ENCODE peak calls at places on chromosomes 1 and 21, in nine cellular contexts. C, N, J, P, L, H, A, G and X are unnamed samples.

GRCh38 chr1:15803380-15803779 is 4.1 kb downstream of the UQCRHL start:
- DNase-seq in G (peak), A (no peak), H (no peak), N (no peak), J (peak), C (peak), L (peak), P (no peak), X (no peak)

GRCh38 chr1:167473761-167474160 is 44.6 kb downstream of the CD247 start:
- DNase-seq in N (no peak), C (no peak), H (no peak), J (no peak), P (no peak), G (no peak), A (no peak), L (no peak), X (no peak)

GRCh38 chr1:109252893-109253802 is 3.8 kb downstream of the CELSR2 start:
- DNase-seq in L (no peak), N (no peak), J (no peak), G (peak), P (peak), A (no peak), C (no peak), H (no peak), X (no peak)

GRCh38 chr1:207321790-207322530 is 482 bp downstream of the CD55 start:
- DNase-seq in G (no peak), J (peak), L (no peak), P (peak), N (no peak), H (no peak), A (no peak), C (peak), X (no peak)

GRCh38 chr1:3009021-3009420 is 12.2 kb upstream of the ACTRT2 start:
- DNase-seq in A (no peak), N (no peak), J (no peak), C (no peak), L (no peak), P (no peak), H (peak), G (no peak), X (peak)

GRCh38 chr21:33755354-33755753 is 113.1 kb downstream of the ITSN1 start:
- DNase-seq in P (peak), J (no peak), C (no peak), N (no peak), L (no peak), H (no peak), A (no peak), G (no peak), X (no peak)

GRCh38 chr1:161307230-161307768 is 2.5 kb downstream of the MPZ start:
- DNase-seq in J (peak), N (peak), A (no peak), L (no peak), C (peak), P (no peak), G (peak), H (no peak), X (no peak)

GRCh38 chr1:93446837-93447451 is 974 bp upstream of the FNBP1L start:
- DNase-seq in C (peak), A (peak), G (no peak), N (no peak), P (no peak), L (peak), J (peak), H (no peak), X (peak)

GRCh38 chr1:185767721-185768120 is 33.5 kb downstream of the HMCN1 start:
- DNase-seq in A (no peak), N (no peak), L (no peak), C (no peak), J (peak), P (peak), H (no peak), G (no peak), X (no peak)

GRCh38 chr1:203093754-203094410 is 8.1 kb upstream of the MYOG start:
- DNase-seq in L (no peak), C (peak), A (peak), H (no peak), G (no peak), N (no peak), P (peak), J (no peak), X (no peak)

GRCh38 chr1:36881071-36881405 is 153.3 kb downstream of the GRIK3 start:
- DNase-seq in P (no peak), G (no peak), C (no peak), H (no peak), J (no peak), L (no peak), N (no peak), A (no peak), X (no peak)

GRCh38 chr1:46705408-46705807 is 13.5 kb downstream of the EFCAB14 start:
- DNase-seq in G (no peak), C (no peak), H (no peak), N (no peak), P (no peak), A (no peak), J (no peak), L (no peak), X (no peak)

GRCh38 chr1:11337536-11338350 is 64.7 kb downstream of the UBIAD1 start:
- DNase-seq in N (peak), P (no peak), G (no peak), A (no peak), J (peak), C (peak), L (peak), H (peak), X (peak)

GRCh38 chr1:182080955-182081582 is 19.6 kb upstream of the ZNF648 start:
- DNase-seq in G (no peak), A (peak), N (peak), H (no peak), C (peak), L (no peak), J (peak), P (peak), X (no peak)

GRCh38 chr1:27934818-27935549 is at the start of gene SMPDL3B:
- DNase-seq in C (peak), G (peak), J (peak), P (peak), A (peak), N (no peak), H (no peak), L (peak), X (peak)

GRCh38 chr1:51643362-51643761 is 26.5 kb downstream of the OSBPL9 start:
- DNase-seq in C (no peak), N (no peak), G (no peak), J (no peak), P (no peak), A (no peak), L (no peak), H (no peak), X (no peak)

GRCh38 chr1:89794406-89794805 is 26.4 kb upstream of the LRRC8D start:
- DNase-seq in L (no peak), H (no peak), P (peak), C (peak), N (no peak), A (no peak), J (no peak), G (no peak), X (no peak)

GRCh38 chr1:1361982-1362423 is 3.6 kb upstream of the MXRA8 start:
- DNase-seq in C (peak), H (peak), A (no peak), L (no peak), J (no peak), G (peak), P (peak), N (peak), X (peak)

GRCh38 chr21:32886339-32886738 is 114.8 kb upstream of the PAXBP1 start:
- DNase-seq in L (no peak), G (no peak), P (no peak), N (no peak), H (no peak), J (no peak), C (no peak), A (no peak), X (no peak)

GRCh38 chr1:165679282-165680036 is 18.9 kb downstream of the ALDH9A1 start:
- DNase-seq in P (no peak), G (no peak), J (no peak), C (no peak), L (no peak), N (no peak), H (no peak), A (no peak), X (no peak)

GRCh38 chr21:45590246-45590725 is 48.0 kb upstream of the SLC19A1 start:
- DNase-seq in L (peak), G (peak), N (no peak), H (peak), A (peak), P (peak), J (peak), C (peak), X (peak)

GRCh38 chr1:6002714-6003501 is 10.7 kb upstream of the NPHP4 start:
- DNase-seq in G (peak), C (no peak), L (no peak), P (no peak), J (no peak), H (no peak), N (no peak), A (no peak), X (peak)

GRCh38 chr1:37989381-37989930 is 366 bp downstream of the SF3A3 start:
- DNase-seq in N (peak), G (peak), J (no peak), A (peak), L (no peak), P (peak), H (no peak), C (peak), X (no peak)

GRCh38 chr1:207839083-207839413 is 71.9 kb downstream of the CD34 start:
- DNase-seq in P (no peak), C (no peak), H (no peak), J (no peak), A (no peak), N (no peak), G (no peak), L (no peak), X (no peak)

GRCh38 chr1:164673584-164674214 is 114.7 kb downstream of the PBX1 start:
- DNase-seq in C (peak), P (no peak), N (no peak), J (no peak), L (no peak), H (no peak), A (no peak), G (no peak), X (no peak)

GRCh38 chr1:112793631-112794565 is 78.8 kb upstream of the PPM1J start:
- DNase-seq in J (no peak), H (no peak), A (no peak), L (peak), C (no peak), G (no peak), N (no peak), P (peak), X (no peak)

GRCh38 chr1:177546346-177546745 is 375.6 kb downstream of the BRINP2 start:
- DNase-seq in C (peak), J (no peak), L (no peak), A (peak), G (no peak), H (no peak), P (peak), N (no peak), X (no peak)

GRCh38 chr1:31257213-31257612 is 17.5 kb upstream of the NKAIN1 start:
- DNase-seq in G (no peak), J (no peak), A (no peak), P (no peak), H (no peak), C (no peak), L (no peak), N (no peak), X (no peak)

GRCh38 chr1:159663547-159663946 is 50.8 kb downstream of the CRP start:
- DNase-seq in G (no peak), A (no peak), C (no peak), N (no peak), P (no peak), J (no peak), L (no peak), H (no peak), X (no peak)

DNA sequence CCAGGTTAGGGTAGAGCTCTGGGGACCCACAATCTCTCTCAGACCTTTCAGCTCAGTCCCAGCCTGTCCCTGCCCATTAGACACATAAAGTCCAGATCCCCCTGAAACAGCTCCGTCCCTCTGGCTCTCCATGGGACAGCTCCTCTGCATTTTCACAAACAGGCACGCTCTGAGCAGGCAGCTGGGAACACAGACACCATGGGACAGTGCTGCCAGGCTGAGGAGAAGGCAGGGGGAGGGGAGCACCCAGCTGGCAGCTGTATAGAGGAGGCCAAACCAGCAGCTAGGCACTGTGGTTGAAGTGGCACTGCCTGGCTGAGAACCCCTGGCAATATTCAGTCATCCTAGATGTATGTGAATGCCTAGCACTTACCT is 2.0 kb downstream of the TMEM63A start:
- DNase-seq in J (no peak), C (no peak), A (no peak), P (no peak), H (no peak), N (no peak), G (peak), L (peak), X (no peak)
- H3K27ac ChIP-seq in J (no peak), C (no peak), A (no peak), P (no peak), H (peak), N (no peak), G (no peak), L (peak), X (peak)

GRCh38 chr1:64046243-64046642 is 157.2 kb upstream of the UBE2U start:
- DNase-seq in P (no peak), J (no peak), C (no peak), G (no peak), L (no peak), N (no peak), A (no peak), H (no peak), X (no peak)
- H3K27ac ChIP-seq in P (no peak), J (no peak), C (no peak), G (peak), L (no peak), N (no peak), A (no peak), H (peak), X (no peak)

GRCh38 chr1:54334996-54335395 is 71.2 kb downstream of the SSBP3 start:
- DNase-seq in C (peak), H (no peak), G (no peak), A (no peak), N (peak), L (no peak), P (peak), J (no peak), X (no peak)

GRCh38 chr1:54336121-54336520 is 70.1 kb downstream of the SSBP3 start:
- DNase-seq in H (no peak), P (no peak), N (peak), C (no peak), L (no peak), A (no peak), G (no peak), J (no peak), X (no peak)

GRCh38 chr1:54337928-54338327 is 68.3 kb downstream of the SSBP3 start:
- DNase-seq in P (no peak), J (peak), H (no peak), A (no peak), L (no peak), G (no peak), C (peak), N (no peak), X (no peak)

GRCh38 chr1:54337034-54337433 is 69.2 kb downstream of the SSBP3 start:
- DNase-seq in H (no peak), G (no peak), P (no peak), A (no peak), N (no peak), J (no peak), L (no peak), C (no peak), X (no peak)

GRCh38 chr1:54335396-54336056 is 70.7 kb downstream of the SSBP3 start:
- DNase-seq in P (peak), J (peak), L (peak), G (peak), A (peak), N (peak), C (peak), H (peak), X (no peak)
- H3K27ac ChIP-seq in P (peak), J (peak), L (no peak), G (peak), A (no peak), N (peak), C (peak), H (peak), X (peak)

DNA sequence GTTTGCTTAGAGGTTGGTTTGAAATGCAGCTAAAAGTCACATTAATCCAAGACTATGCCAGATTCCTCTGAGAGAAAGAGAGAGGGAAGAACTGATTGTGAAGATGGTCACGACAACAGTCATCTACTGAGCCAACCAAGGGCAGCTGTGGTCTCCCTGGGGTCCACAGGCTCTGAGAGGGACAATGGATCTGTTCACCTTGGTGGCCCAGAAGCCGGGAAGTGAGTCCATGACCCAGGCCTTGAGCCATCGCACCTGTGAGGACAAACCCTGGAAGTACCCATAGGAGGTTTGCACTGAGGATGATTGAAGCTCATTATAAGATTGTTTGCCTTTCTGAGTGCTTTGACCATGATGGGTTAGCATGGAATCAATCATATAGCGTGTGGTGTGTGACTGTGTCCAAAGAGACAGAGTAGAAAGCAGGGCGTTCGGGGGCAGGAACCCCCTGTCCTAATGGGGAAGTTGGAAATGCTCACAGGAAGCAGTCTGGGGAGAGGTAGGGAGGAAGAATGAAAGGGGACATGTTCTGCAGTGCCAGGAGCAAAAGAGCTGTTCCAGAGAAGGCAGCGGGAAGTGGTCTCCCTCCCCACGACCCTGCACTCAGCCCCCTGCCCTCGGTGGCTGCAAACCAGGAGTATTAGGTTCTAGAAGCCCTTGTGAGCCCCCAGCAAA is 47.1 kb downstream of the UMODL1 start:
- DNase-seq in J (no peak), L (no peak), G (no peak), H (no peak), A (no peak), P (no peak), N (no peak), C (no peak), X (no peak)
- H3K27ac ChIP-seq in J (no peak), L (no peak), G (no peak), H (no peak), A (no peak), P (no peak), N (no peak), C (no peak), X (no peak)

GRCh38 chr1:12435639-12436344 is 182.2 kb downstream of the DHRS3 start:
- DNase-seq in H (no peak), C (no peak), P (peak), N (no peak), A (no peak), G (no peak), J (peak), L (no peak), X (no peak)

GRCh38 chr1:12433323-12434053 is 184.5 kb downstream of the DHRS3 start:
- DNase-seq in L (peak), N (peak), P (peak), G (peak), J (peak), H (peak), C (no peak), A (no peak), X (no peak)

GRCh38 chr1:12434174-12434573 is 183.8 kb downstream of the DHRS3 start:
- DNase-seq in G (peak), A (peak), N (peak), L (no peak), C (peak), P (peak), J (peak), H (no peak), X (peak)

GRCh38 chr1:12434686-12435085 is 183.3 kb downstream of the DHRS3 start:
- DNase-seq in C (no peak), J (peak), H (no peak), L (no peak), N (no peak), A (no peak), P (peak), G (no peak), X (no peak)

GRCh38 chr1:12432897-12433296 is 185.1 kb downstream of the DHRS3 start:
- DNase-seq in A (no peak), G (no peak), N (no peak), J (no peak), P (no peak), H (no peak), C (no peak), L (no peak), X (no peak)
- H3K27ac ChIP-seq in A (no peak), G (peak), N (no peak), J (peak), P (no peak), H (peak), C (no peak), L (peak), X (peak)

GRCh38 chr21:43778469-43779335 is 2.6 kb upstream of the CSTB start:
- DNase-seq in H (no peak), P (no peak), A (peak), L (no peak), C (no peak), N (no peak), J (no peak), G (no peak), X (no peak)
- H3K27ac ChIP-seq in H (no peak), P (no peak), A (no peak), L (no peak), C (no peak), N (no peak), J (no peak), G (no peak), X (no peak)

DNA sequence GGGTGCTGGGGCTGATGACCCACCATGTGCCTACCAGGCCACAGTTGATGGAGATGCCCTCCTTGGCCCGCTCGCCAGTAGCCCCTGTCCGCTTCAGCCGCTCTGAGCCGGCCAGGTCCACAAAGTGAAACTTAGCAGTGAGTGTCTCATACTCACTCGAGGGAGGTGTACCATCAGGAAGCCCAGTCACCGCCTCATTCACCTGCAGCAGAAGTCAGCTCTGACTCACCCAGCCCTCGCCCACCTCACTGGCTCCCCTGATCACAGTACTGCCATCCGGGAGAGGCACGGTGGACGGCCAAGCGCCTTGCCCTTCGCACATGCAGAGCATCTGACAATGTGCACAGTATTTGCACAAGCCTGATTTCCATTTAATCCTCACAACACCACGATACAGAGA is 18.8 kb downstream of the KIF21B start:
- DNase-seq in L (no peak), G (no peak), A (no peak), C (no peak), H (no peak), N (no peak), J (no peak), P (no peak), X (no peak)
- H3K27ac ChIP-seq in L (no peak), G (no peak), A (no peak), C (no peak), H (no peak), N (no peak), J (no peak), P (no peak), X (no peak)

DNA sequence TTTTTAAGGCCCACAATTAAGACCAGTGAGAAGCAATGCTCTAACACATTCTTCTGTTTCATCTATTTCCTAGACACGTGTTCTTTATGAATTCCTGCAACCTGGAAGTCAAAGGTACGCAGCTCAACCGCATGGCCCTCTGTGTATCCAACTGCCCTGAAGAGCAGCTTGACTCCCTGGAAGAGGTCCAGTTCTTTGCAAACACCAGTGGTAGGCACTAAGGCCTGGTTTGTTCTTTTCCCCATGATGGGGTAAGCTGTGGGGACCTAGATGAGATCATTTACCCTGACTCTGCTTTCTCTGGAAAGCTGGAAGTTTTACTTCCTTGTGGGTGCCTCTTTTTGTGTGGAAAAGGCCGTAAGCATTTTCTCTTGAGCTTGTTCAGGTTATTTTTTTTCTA is 7.3 kb downstream of the SLC44A3 start:
- DNase-seq in N (no peak), J (no peak), G (no peak), L (no peak), A (no peak), C (no peak), P (no peak), H (no peak), X (no peak)
- H3K27ac ChIP-seq in N (no peak), J (no peak), G (no peak), L (no peak), A (no peak), C (no peak), P (no peak), H (no peak), X (no peak)